ENCODE peak calls at places on chromosome 9, in six cellular contexts. I, U, R, F, L and J are unnamed samples.

GRCh38 chr9:99023831-99024230 is 80.1 kb downstream of the COL15A1 start:
- DNase-seq in I (peak; percentile 87), U (peak; percentile 91), R (peak; percentile 23), F (peak; percentile 95), L (peak; percentile 72), J (no peak)

GRCh38 chr9:35553670-35554543 is 51.2 kb upstream of the TESK1 start:
- DNase-seq in I (peak; percentile 88), U (peak; percentile 26), R (peak; percentile 15), F (peak; percentile 69), L (no peak), J (peak; percentile 67)

GRCh38 chr9:130634801-130635200 is 29.6 kb upstream of the PRDM12 start:
- DNase-seq in I (no peak), U (no peak), R (no peak), F (peak; percentile 50), L (no peak), J (no peak)

GRCh38 chr9:20604561-20604960 is 17.7 kb downstream of the MLLT3 start:
- DNase-seq in I (no peak), U (no peak), R (no peak), F (peak; percentile 81), L (no peak), J (no peak)

GRCh38 chr9:81411961-81412360 is 277.4 kb downstream of the TLE1 start:
- DNase-seq in I (no peak), U (no peak), R (no peak), F (no peak), L (no peak), J (no peak)

GRCh38 chr9:118023649-118024048 is 319.4 kb downstream of the TLR4 start:
- DNase-seq in I (no peak), U (peak; percentile 49), R (no peak), F (peak; percentile 54), L (no peak), J (no peak)

GRCh38 chr9:135907006-135907434 is 326 bp downstream of the CAMSAP1 start:
- DNase-seq in I (no peak), U (no peak), R (peak; percentile 47), F (no peak), L (peak; percentile 86), J (no peak)

GRCh38 chr9:13750061-13750460 is 470.6 kb upstream of the MPDZ start:
- DNase-seq in I (no peak), U (no peak), R (no peak), F (no peak), L (no peak), J (peak; percentile 19)

GRCh38 chr9:108274971-108275370 is 580.8 kb downstream of the ACTL7B start:
- DNase-seq in I (no peak), U (no peak), R (no peak), F (no peak), L (no peak), J (no peak)

GRCh38 chr9:134325813-134326753 is at the start of gene RXRA:
- DNase-seq in I (peak; percentile 95), U (peak; percentile 73), R (peak; percentile 51), F (peak; percentile 91), L (peak; percentile 68), J (peak; percentile 72)

GRCh38 chr9:91898451-91899433 is 51.3 kb downstream of the ROR2 start:
- DNase-seq in I (peak; percentile 51), U (peak; percentile 39), R (peak; percentile 54), F (peak; percentile 98), L (peak; percentile 87), J (peak; percentile 45)

GRCh38 chr9:105296445-105296844 is 52.0 kb downstream of the SLC44A1 start:
- DNase-seq in I (no peak), U (no peak), R (no peak), F (no peak), L (no peak), J (no peak)

GRCh38 chr9:134525070-134525815 is 116.4 kb upstream of the COL5A1 start:
- DNase-seq in I (no peak), U (no peak), R (no peak), F (no peak), L (no peak), J (no peak)

GRCh38 chr9:37056521-37056920 is 22.5 kb upstream of the PAX5 start:
- DNase-seq in I (no peak), U (no peak), R (no peak), F (no peak), L (no peak), J (no peak)

GRCh38 chr9:35903049-35903448 is 3.0 kb upstream of the HRCT1 start:
- DNase-seq in I (no peak), U (peak; percentile 50), R (peak; percentile 71), F (peak; percentile 74), L (peak; percentile 36), J (peak; percentile 45)

GRCh38 chr9:35604578-35605335 is at the start of gene TESK1:
- DNase-seq in I (peak; percentile 91), U (peak; percentile 66), R (peak; percentile 74), F (peak; percentile 91), L (peak; percentile 82), J (peak; percentile 51)

GRCh38 chr9:12933957-12934356 is 159.1 kb downstream of the LURAP1L start:
- DNase-seq in I (no peak), U (no peak), R (no peak), F (no peak), L (no peak), J (no peak)

GRCh38 chr9:2158111-2158610 is 143.0 kb downstream of the SMARCA2 start:
- DNase-seq in I (peak; percentile 81), U (peak; percentile 65), R (peak; percentile 68), F (peak; percentile 91), L (peak; percentile 44), J (peak; percentile 35)

GRCh38 chr9:86202338-86202882 is 57.0 kb downstream of the C9orf153 start:
- DNase-seq in I (no peak), U (peak; percentile 31), R (peak; percentile 10), F (peak; percentile 65), L (peak; percentile 23), J (peak; percentile 42)

GRCh38 chr9:75933982-75934381 is 43.5 kb downstream of the PCSK5 start:
- DNase-seq in I (no peak), U (no peak), R (no peak), F (no peak), L (no peak), J (no peak)

GRCh38 chr9:93232388-93232965 is 48.5 kb downstream of the WNK2 start:
- DNase-seq in I (no peak), U (no peak), R (no peak), F (peak; percentile 82), L (no peak), J (no peak)

GRCh38 chr9:90441814-90442213 is 200.8 kb downstream of the DIRAS2 start:
- DNase-seq in I (no peak), U (peak; percentile 73), R (no peak), F (peak; percentile 83), L (peak; percentile 83), J (no peak)

GRCh38 chr9:84315278-84315877 is 25.2 kb downstream of the SLC28A3 start:
- DNase-seq in I (peak; percentile 75), U (peak; percentile 32), R (peak; percentile 42), F (peak; percentile 78), L (peak; percentile 65), J (peak; percentile 45)

GRCh38 chr9:69674741-69675438 is 2.7 kb upstream of the APBA1 start:
- DNase-seq in I (no peak), U (no peak), R (no peak), F (peak; percentile 39), L (no peak), J (no peak)